ENCODE peak calls at places on chromosomes 6 and 20, in ten cellular contexts. One of them, this sample, is unnamed.

GRCh38 chr6:132101550-132101949 is 150.4 kb upstream of the CCN2 start:
- DNase-seq in activated T-helper 2 cell treated with anti-CD3 and anti-CD28 coated beads, Interferon-gamma antibody, Interleukin-2, Interleukin-4, amounts not matched to agents 10 μg/mL and 5 μg/mL and 100 μg/mL, durations not matched to agents 14 hours and 24 hours and 36 hours: no peak
- DNase-seq in ovary: no peak
- DNase-seq in RWPE1: no peak
- DNase-seq in upper lobe of right lung: no peak
- DNase-seq in sigmoid colon: no peak
- DNase-seq in SJSA1: no peak
- DNase-seq in heart right ventricle: no peak
- DNase-seq in activated gamma-delta T cell treated with Interleukin-2 at 50 U/mL for 16 hours: no peak
- DNase-seq in Ammon's horn: no peak
- DNase-seq in this sample: no peak

GRCh38 chr6:163716690-163717089 is 302.2 kb downstream of the QKI start:
- DNase-seq in heart right ventricle: no peak
- DNase-seq in Ammon's horn: no peak
- DNase-seq in SJSA1: no peak
- DNase-seq in RWPE1: no peak
- DNase-seq in activated gamma-delta T cell treated with Interleukin-2 at 50 U/mL for 16 hours: no peak
- DNase-seq in activated T-helper 2 cell treated with anti-CD3 and anti-CD28 coated beads, Interferon-gamma antibody, Interleukin-2, Interleukin-4, amounts not matched to agents 10 μg/mL and 5 μg/mL and 100 μg/mL, durations not matched to agents 14 hours and 24 hours and 36 hours: no peak
- DNase-seq in sigmoid colon: no peak
- DNase-seq in upper lobe of right lung: peak; percentile 56
- DNase-seq in ovary: no peak
- DNase-seq in this sample: no peak

GRCh38 chr20:6075428-6076219 is 21.8 kb upstream of the LRRN4 start:
- DNase-seq in Ammon's horn: peak; percentile 35
- DNase-seq in RWPE1: no peak
- DNase-seq in SJSA1: no peak
- DNase-seq in ovary: peak; percentile 70
- DNase-seq in upper lobe of right lung: no peak
- DNase-seq in heart right ventricle: peak; percentile 59
- DNase-seq in activated T-helper 2 cell treated with anti-CD3 and anti-CD28 coated beads, Interferon-gamma antibody, Interleukin-2, Interleukin-4, amounts not matched to agents 10 μg/mL and 5 μg/mL and 100 μg/mL, durations not matched to agents 14 hours and 24 hours and 36 hours: no peak
- DNase-seq in activated gamma-delta T cell treated with Interleukin-2 at 50 U/mL for 16 hours: no peak
- DNase-seq in sigmoid colon: no peak
- DNase-seq in this sample: no peak

GRCh38 chr20:41123636-41124035 is 13.7 kb upstream of the PLCG1 start:
- DNase-seq in sigmoid colon: no peak
- DNase-seq in SJSA1: no peak
- DNase-seq in activated gamma-delta T cell treated with Interleukin-2 at 50 U/mL for 16 hours: no peak
- DNase-seq in ovary: no peak
- DNase-seq in upper lobe of right lung: no peak
- DNase-seq in activated T-helper 2 cell treated with anti-CD3 and anti-CD28 coated beads, Interferon-gamma antibody, Interleukin-2, Interleukin-4, amounts not matched to agents 10 μg/mL and 5 μg/mL and 100 μg/mL, durations not matched to agents 14 hours and 24 hours and 36 hours: no peak
- DNase-seq in RWPE1: no peak
- DNase-seq in Ammon's horn: no peak
- DNase-seq in heart right ventricle: no peak
- DNase-seq in this sample: no peak

GRCh38 chr6:33588894-33589293 is 8.8 kb upstream of the BAK1 start:
- DNase-seq in ovary: no peak
- DNase-seq in sigmoid colon: no peak
- DNase-seq in RWPE1: no peak
- DNase-seq in Ammon's horn: no peak
- DNase-seq in activated T-helper 2 cell treated with anti-CD3 and anti-CD28 coated beads, Interferon-gamma antibody, Interleukin-2, Interleukin-4, amounts not matched to agents 10 μg/mL and 5 μg/mL and 100 μg/mL, durations not matched to agents 14 hours and 24 hours and 36 hours: no peak
- DNase-seq in upper lobe of right lung: no peak
- DNase-seq in activated gamma-delta T cell treated with Interleukin-2 at 50 U/mL for 16 hours: no peak
- DNase-seq in heart right ventricle: no peak
- DNase-seq in SJSA1: no peak
- DNase-seq in this sample: no peak

GRCh38 chr6:138546733-138547185 is 47.5 kb upstream of the NHSL1 start:
- DNase-seq in heart right ventricle: no peak
- DNase-seq in SJSA1: no peak
- DNase-seq in upper lobe of right lung: no peak
- DNase-seq in activated gamma-delta T cell treated with Interleukin-2 at 50 U/mL for 16 hours: no peak
- DNase-seq in ovary: no peak
- DNase-seq in RWPE1: peak; percentile 13
- DNase-seq in activated T-helper 2 cell treated with anti-CD3 and anti-CD28 coated beads, Interferon-gamma antibody, Interleukin-2, Interleukin-4, amounts not matched to agents 10 μg/mL and 5 μg/mL and 100 μg/mL, durations not matched to agents 14 hours and 24 hours and 36 hours: peak; percentile 9
- DNase-seq in sigmoid colon: no peak
- DNase-seq in Ammon's horn: no peak
- DNase-seq in this sample: no peak

GRCh38 chr6:88881451-88881850 is 82.0 kb downstream of the RNGTT start:
- DNase-seq in upper lobe of right lung: no peak
- DNase-seq in SJSA1: no peak
- DNase-seq in sigmoid colon: no peak
- DNase-seq in activated gamma-delta T cell treated with Interleukin-2 at 50 U/mL for 16 hours: no peak
- DNase-seq in RWPE1: no peak
- DNase-seq in heart right ventricle: no peak
- DNase-seq in activated T-helper 2 cell treated with anti-CD3 and anti-CD28 coated beads, Interferon-gamma antibody, Interleukin-2, Interleukin-4, amounts not matched to agents 10 μg/mL and 5 μg/mL and 100 μg/mL, durations not matched to agents 14 hours and 24 hours and 36 hours: no peak
- DNase-seq in Ammon's horn: no peak
- DNase-seq in ovary: no peak
- DNase-seq in this sample: no peak

GRCh38 chr20:10655723-10656122 is 18.1 kb downstream of the JAG1 start:
- DNase-seq in activated gamma-delta T cell treated with Interleukin-2 at 50 U/mL for 16 hours: no peak
- DNase-seq in activated T-helper 2 cell treated with anti-CD3 and anti-CD28 coated beads, Interferon-gamma antibody, Interleukin-2, Interleukin-4, amounts not matched to agents 10 μg/mL and 5 μg/mL and 100 μg/mL, durations not matched to agents 14 hours and 24 hours and 36 hours: no peak
- DNase-seq in heart right ventricle: no peak
- DNase-seq in sigmoid colon: peak; percentile 48
- DNase-seq in ovary: peak; percentile 4
- DNase-seq in SJSA1: no peak
- DNase-seq in Ammon's horn: no peak
- DNase-seq in RWPE1: no peak
- DNase-seq in upper lobe of right lung: no peak
- DNase-seq in this sample: no peak

GRCh38 chr20:17438436-17439039 is 92.6 kb downstream of the BFSP1 start:
- DNase-seq in heart right ventricle: no peak
- DNase-seq in activated gamma-delta T cell treated with Interleukin-2 at 50 U/mL for 16 hours: no peak
- DNase-seq in ovary: no peak
- DNase-seq in SJSA1: no peak
- DNase-seq in activated T-helper 2 cell treated with anti-CD3 and anti-CD28 coated beads, Interferon-gamma antibody, Interleukin-2, Interleukin-4, amounts not matched to agents 10 μg/mL and 5 μg/mL and 100 μg/mL, durations not matched to agents 14 hours and 24 hours and 36 hours: no peak
- DNase-seq in RWPE1: no peak
- DNase-seq in Ammon's horn: no peak
- DNase-seq in sigmoid colon: no peak
- DNase-seq in upper lobe of right lung: no peak
- DNase-seq in this sample: no peak

This sample was measured in CD14-positive monocyte.